ENCODE peak calls at places on chromosomes 7 and 10, in four cellular contexts. J, D, P and U are unnamed samples.

GRCh38 chr10:11597470-11597869 is 14.0 kb downstream of the USP6NL start:
- DNase-seq in J (no peak), D (no peak), P (no peak), U (no peak)

GRCh38 chr7:78018541-78019456 is 220.2 kb downstream of the PHTF2 start:
- DNase-seq in J (no peak), D (peak; percentile 10), P (no peak), U (peak; percentile 20)

GRCh38 chr7:116032886-116033285 is 2.3 kb upstream of the TFEC start:
- DNase-seq in J (no peak), D (no peak), P (no peak), U (no peak)

GRCh38 chr7:53624391-53624790 is 589.0 kb downstream of the POM121L12 start:
- DNase-seq in J (no peak), D (no peak), P (no peak), U (no peak)

GRCh38 chr10:129483427-129484010 is 16.5 kb downstream of the MGMT start:
- DNase-seq in J (no peak), D (no peak), P (no peak), U (no peak)

GRCh38 chr7:835491-836401 is 3.5 kb downstream of the SUN1 start:
- DNase-seq in J (no peak), D (no peak), P (no peak), U (no peak)

GRCh38 chr7:7484072-7484471 is 51.6 kb downstream of the COL28A1 start:
- DNase-seq in J (no peak), D (no peak), P (no peak), U (no peak)

GRCh38 chr7:102286237-102287081 is at the start of gene SH2B2:
- DNase-seq in J (no peak), D (peak; percentile 74), P (peak; percentile 67), U (peak; percentile 49)

GRCh38 chr7:77757589-77757988 is 40.6 kb downstream of the TMEM60 start:
- DNase-seq in J (no peak), D (no peak), P (no peak), U (no peak)

GRCh38 chr10:42421812-42422211 is 216.6 kb downstream of the ZNF33B start:
- DNase-seq in J (no peak), D (no peak), P (no peak), U (no peak)
- TF ChIP-seq CTCF in J (no peak), D (no peak), P (no peak), U (no peak)

DNA sequence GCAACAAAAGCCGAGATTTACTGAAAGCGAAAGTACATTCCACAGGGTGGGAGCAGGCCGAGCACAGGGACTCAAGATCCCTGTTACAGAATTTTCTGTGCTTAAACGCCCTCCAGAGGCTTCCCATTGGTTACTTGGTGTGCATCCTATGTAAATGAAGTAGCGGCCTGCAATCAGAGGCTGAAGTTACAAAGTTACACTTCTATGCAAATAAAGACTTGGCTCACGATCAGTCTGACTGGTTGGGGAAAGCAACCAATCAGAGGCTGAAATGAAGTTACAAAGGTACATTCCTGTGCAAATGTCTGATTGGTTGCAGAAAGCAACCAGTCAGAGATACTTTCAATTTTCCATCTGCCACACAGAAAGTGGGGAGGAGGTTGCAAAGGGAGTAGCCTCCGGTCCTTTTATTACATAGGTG is 4.1 kb downstream of the ACBD7 start:
- DNase-seq in J (peak; percentile 93), D (peak; percentile 81), P (no peak), U (no peak)
- TF ChIP-seq CTCF in J (no peak), D (no peak), P (no peak), U (no peak)

GRCh38 chr7:23864984-23865383 is 155.0 kb downstream of the STK31 start:
- DNase-seq in J (no peak), D (no peak), P (no peak), U (no peak)

DNA sequence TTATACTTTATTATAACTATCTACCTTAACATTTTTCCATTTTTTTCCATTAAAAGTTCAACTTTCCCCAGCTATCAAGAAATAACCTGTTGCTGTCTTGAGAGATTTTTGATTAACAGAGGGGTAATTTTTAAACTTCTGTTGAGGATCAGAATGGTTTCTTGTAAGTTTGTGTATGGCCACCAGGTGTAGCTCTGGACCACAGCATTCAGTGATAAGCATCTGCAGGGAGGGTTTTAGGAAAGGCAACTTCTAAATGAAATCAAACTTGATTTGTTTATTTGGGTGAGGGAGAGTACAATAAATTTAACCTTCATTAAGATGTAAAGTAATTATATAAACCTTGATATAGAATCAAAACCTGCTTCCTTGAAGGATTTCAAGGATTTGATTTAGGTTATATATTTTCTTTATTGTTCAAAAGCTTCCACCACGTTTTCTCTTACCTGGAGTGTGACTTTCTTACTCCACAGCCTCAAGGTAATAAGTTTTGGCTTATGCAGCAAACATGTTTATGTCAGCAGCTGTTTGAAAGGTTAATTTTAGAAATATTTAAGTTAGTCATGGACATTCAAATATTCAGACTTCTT is 153.3 kb downstream of the STK31 start:
- DNase-seq in J (no peak), D (no peak), P (no peak), U (no peak)
- TF ChIP-seq CTCF in J (peak; percentile 38), D (peak; percentile 45), P (peak; percentile 57), U (peak; percentile 79)

GRCh38 chr7:113963356-113963755 is 44.5 kb upstream of the PPP1R3A start:
- DNase-seq in J (no peak), D (no peak), P (no peak), U (no peak)
- TF ChIP-seq CTCF in J (no peak), D (no peak), P (no peak), U (no peak)

DNA sequence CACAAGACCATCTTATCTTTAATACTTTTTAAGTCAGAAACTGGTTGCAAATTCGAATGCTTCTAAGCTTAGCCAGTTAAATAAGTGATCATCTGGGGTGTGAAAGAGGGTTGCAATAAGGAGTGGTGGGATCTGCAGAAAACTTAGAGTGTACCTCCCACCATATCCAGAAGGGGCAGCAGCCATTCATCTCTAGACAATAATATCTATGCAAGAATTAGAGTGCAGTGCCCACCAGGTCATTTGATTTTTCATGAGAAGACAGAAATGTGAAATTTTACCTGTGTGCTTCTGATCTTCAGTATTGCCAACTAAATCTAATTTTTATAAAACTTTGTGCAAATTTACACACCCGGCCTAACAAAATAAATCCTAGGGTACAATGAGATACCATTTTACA is 127.2 kb upstream of the SP4 start:
- DNase-seq in J (no peak), D (no peak), P (no peak), U (no peak)
- TF ChIP-seq CTCF in J (no peak), D (no peak), P (no peak), U (peak; percentile 47)

DNA sequence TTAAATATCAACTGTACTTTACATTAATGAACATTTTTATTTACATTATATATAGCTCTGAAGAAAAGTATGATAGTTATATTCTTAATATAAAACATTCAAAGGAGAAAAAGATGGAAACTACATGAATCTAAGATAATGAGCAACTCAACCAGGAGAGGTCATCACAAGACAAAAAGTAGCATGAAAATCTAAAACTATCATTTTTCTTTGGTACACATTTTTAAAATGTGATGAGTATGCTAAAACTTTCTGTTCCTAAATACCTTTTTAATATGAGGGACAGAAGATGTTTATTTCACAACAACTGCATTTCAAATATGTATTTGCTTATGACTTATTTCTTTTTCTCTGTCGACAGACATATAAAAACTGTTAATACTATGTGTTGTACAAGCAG is 2.4 kb downstream of the CNTNAP2 start:
- DNase-seq in J (no peak), D (no peak), P (no peak), U (no peak)
- TF ChIP-seq CTCF in J (no peak), D (no peak), P (no peak), U (no peak)

GRCh38 chr7:81903115-81903514 is 133.3 kb upstream of the HGF start:
- DNase-seq in J (no peak), D (no peak), P (no peak), U (no peak)
- TF ChIP-seq CTCF in J (no peak), D (no peak), P (no peak), U (no peak)

GRCh38 chr10:62559481-62560206 is 185.5 kb downstream of the ZNF365 start:
- DNase-seq in J (no peak), D (no peak), P (no peak), U (no peak)

GRCh38 chr10:62560207-62560819 is 186.1 kb downstream of the ZNF365 start:
- DNase-seq in J (no peak), D (no peak), P (no peak), U (no peak)

DNA sequence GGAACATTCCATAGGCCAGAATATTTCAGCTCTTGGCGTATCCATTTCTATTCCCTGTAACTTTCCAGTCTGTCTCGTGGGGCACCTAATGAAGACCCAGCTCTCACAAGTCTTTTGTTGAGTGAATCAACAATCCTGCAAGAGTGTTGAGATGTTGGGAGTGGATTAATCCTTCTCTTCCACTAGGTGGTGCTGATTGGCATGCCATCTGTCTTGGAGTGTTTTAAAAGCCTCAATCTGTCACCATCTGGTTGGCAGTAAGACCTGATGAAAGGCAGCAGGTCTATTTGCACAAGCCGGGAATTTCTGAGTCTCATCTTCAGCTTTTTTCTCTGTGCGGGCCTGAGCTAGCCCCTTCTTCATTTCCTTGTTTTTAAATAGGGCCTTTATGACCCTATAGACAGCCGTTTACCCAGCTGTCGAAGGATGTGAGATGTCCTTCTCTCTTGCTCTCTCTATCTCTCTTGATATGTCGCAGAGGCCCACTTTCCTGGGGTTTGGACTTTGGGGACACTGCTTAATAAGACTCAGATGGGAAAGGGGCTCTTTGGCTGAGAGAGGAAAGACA is 180.5 kb downstream of the ZNF365 start:
- DNase-seq in J (no peak), D (no peak), P (no peak), U (no peak)
- TF ChIP-seq CTCF in J (peak; percentile 58), D (no peak), P (peak; percentile 41), U (peak; percentile 63)

GRCh38 chr7:46932656-46933424 is 649.1 kb downstream of the TNS3 start:
- DNase-seq in J (peak; percentile 61), D (peak; percentile 84), P (no peak), U (no peak)
- TF ChIP-seq CTCF in J (peak; percentile 17), D (no peak), P (no peak), U (no peak)

DNA sequence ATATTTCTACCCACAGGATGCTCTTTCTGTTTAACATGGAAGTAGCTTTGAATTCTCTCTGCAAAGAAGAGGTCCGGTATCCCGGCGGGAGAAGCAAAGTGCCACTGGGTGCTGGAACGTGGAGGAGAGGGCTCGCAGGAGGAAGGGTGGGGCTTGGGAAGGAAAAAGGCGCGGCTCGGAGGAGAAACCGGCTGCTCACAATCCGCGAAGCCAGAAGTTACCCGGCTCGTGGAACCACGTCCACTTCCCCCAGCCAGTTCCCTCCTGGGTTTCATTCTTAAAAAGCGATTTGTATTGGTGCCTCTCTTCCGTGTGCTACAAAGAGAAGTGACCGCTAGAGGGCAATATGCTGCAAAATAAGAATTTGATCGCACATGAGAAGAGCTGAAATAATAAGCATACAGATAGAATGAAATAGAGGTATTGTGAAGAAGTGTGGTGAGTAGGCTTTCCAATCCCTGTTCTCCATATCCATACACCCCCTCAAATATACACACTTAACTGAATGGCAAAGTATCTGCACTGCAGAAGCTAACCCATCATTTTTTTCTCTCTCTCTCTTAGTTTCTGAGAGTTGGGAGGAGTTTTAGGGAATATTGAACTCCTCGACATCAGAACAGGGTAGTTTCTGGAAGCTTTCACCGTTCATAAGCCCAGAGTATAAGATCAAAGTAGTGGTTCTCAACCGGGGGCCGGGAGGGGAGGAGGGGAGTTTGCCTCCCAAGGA is 31.1 kb downstream of the TRIL start:
- DNase-seq in J (peak; percentile 74), D (peak; percentile 82), P (peak; percentile 59), U (peak; percentile 53)
- TF ChIP-seq CTCF in J (peak; percentile 69), D (peak; percentile 86), P (peak; percentile 80), U (peak; percentile 91)